ENCODE peak calls at places on chromosomes 4 and X, in ten cellular contexts. Z is tibial artery, J is foreskin fibroblast, S is progenitor cell of endocrine pancreas, K is nephron progenitor cell, G is dorsolateral prefrontal cortex, X is vagina, R is MCF 10A, A is fibroblast of lung, E is stomach. C is an unnamed sample.

GRCh38 chr4:173332963-173333657 is 1.0 kb downstream of the HMGB2 start:
- DNase-seq in Z (no peak), J (no peak), S (no peak), K (no peak), G (no peak), X (no peak), R (peak; percentile 49), A (no peak), E (no peak), C (no peak)

GRCh38 chr4:183130328-183131155 is 31.5 kb downstream of the WWC2 start:
- DNase-seq in Z (no peak), J (no peak), S (no peak), K (no peak), G (no peak), X (no peak), R (peak; percentile 87), A (no peak), E (peak; percentile 61), C (no peak)

GRCh38 chrX:17597836-17598434 is 139.4 kb upstream of the SCML1 start:
- DNase-seq in Z (peak; percentile 83), J (no peak), S (no peak), K (no peak), G (peak; percentile 39), X (no peak), R (peak; percentile 78), A (peak; percentile 77), E (peak; percentile 86), C (no peak)

GRCh38 chrX:78331708-78332107 is 4.3 kb upstream of the CYSLTR1 start:
- DNase-seq in Z (no peak), J (no peak), S (no peak), K (no peak), G (no peak), X (no peak), R (no peak), A (no peak), E (no peak), C (no peak)

GRCh38 chrX:123084797-123085196 is 99.3 kb upstream of the GRIA3 start:
- DNase-seq in Z (no peak), J (peak; percentile 64), S (no peak), K (no peak), G (no peak), X (no peak), R (peak; percentile 75), A (no peak), E (no peak), C (no peak)

GRCh38 chr4:186823989-186824388 is 100.3 kb upstream of the FAT1 start:
- DNase-seq in Z (no peak), J (no peak), S (no peak), K (no peak), G (no peak), X (no peak), R (no peak), A (peak; percentile 77), E (no peak), C (no peak)

GRCh38 chr4:184358521-184359232 is 115.7 kb downstream of the IRF2 start:
- DNase-seq in Z (no peak), J (no peak), S (no peak), K (no peak), G (no peak), X (no peak), R (no peak), A (no peak), E (no peak), C (no peak)

GRCh38 chr4:145546556-145546955 is 64.9 kb downstream of the SMAD1 start:
- DNase-seq in Z (no peak), J (no peak), S (no peak), K (no peak), G (no peak), X (no peak), R (peak; percentile 41), A (no peak), E (no peak), C (no peak)

GRCh38 chr4:89708903-89709361 is 128.0 kb downstream of the SNCA start:
- DNase-seq in Z (no peak), J (peak; percentile 23), S (no peak), K (no peak), G (no peak), X (no peak), R (no peak), A (peak; percentile 42), E (no peak), C (no peak)

GRCh38 chr4:39637572-39638357 is 900 bp downstream of the SMIM14 start:
- DNase-seq in Z (peak; percentile 55), J (peak; percentile 70), S (peak; percentile 17), K (peak; percentile 63), G (peak; percentile 64), X (no peak), R (peak; percentile 71), A (peak; percentile 62), E (peak; percentile 66), C (no peak)

GRCh38 chr4:57378766-57379165 is 268.6 kb upstream of the IGFBP7 start:
- DNase-seq in Z (no peak), J (no peak), S (no peak), K (no peak), G (no peak), X (no peak), R (peak; percentile 41), A (no peak), E (no peak), C (no peak)

GRCh38 chr4:130056286-130056685 is 960.3 kb downstream of the C4orf33 start:
- DNase-seq in Z (no peak), J (no peak), S (no peak), K (no peak), G (no peak), X (no peak), R (no peak), A (no peak), E (no peak), C (no peak)

GRCh38 chr4:73776363-73776762 is 36.0 kb downstream of the CXCL8 start:
- DNase-seq in Z (peak; percentile 42), J (peak; percentile 78), S (no peak), K (no peak), G (no peak), X (no peak), R (peak; percentile 96), A (peak; percentile 94), E (peak; percentile 44), C (no peak)

GRCh38 chrX:140034916-140035315 is 69.6 kb upstream of the CXorf66 start:
- DNase-seq in Z (no peak), J (no peak), S (no peak), K (no peak), G (no peak), X (no peak), R (peak; percentile 33), A (no peak), E (no peak), C (no peak)
- TF ChIP-seq CTCF in Z (no peak), J (no peak), S (peak; percentile 68), K (peak; percentile 38), G (no peak), X (no peak), R (peak; percentile 37), A (no peak), E (no peak), C (peak; percentile 74)

GRCh38 chrX:82648062-82648461 is 860.0 kb upstream of the POU3F4 start:
- DNase-seq in Z (no peak), J (no peak), S (no peak), K (no peak), G (no peak), X (no peak), R (peak; percentile 27), A (peak; percentile 46), E (no peak), C (no peak)
- TF ChIP-seq CTCF in Z (peak; percentile 41), J (no peak), S (no peak), K (no peak), G (no peak), X (no peak), R (no peak), A (peak; percentile 31), E (no peak), C (no peak)

GRCh38 chrX:136163694-136164093 is 16.4 kb downstream of the FHL1 start:
- DNase-seq in Z (no peak), J (no peak), S (no peak), K (no peak), G (no peak), X (no peak), R (no peak), A (no peak), E (no peak), C (no peak)

GRCh38 chrX:136170109-136170800 is 22.9 kb downstream of the FHL1 start:
- DNase-seq in Z (no peak), J (peak; percentile 41), S (no peak), K (no peak), G (no peak), X (no peak), R (no peak), A (peak; percentile 61), E (no peak), C (no peak)

GRCh38 chrX:136168929-136169735 is 21.8 kb downstream of the FHL1 start:
- DNase-seq in Z (peak; percentile 63), J (peak; percentile 86), S (no peak), K (peak; percentile 41), G (no peak), X (no peak), R (peak; percentile 56), A (peak; percentile 97), E (no peak), C (no peak)

GRCh38 chrX:136162827-136163427 is 15.6 kb downstream of the FHL1 start:
- DNase-seq in Z (no peak), J (peak; percentile 39), S (no peak), K (peak; percentile 37), G (no peak), X (no peak), R (peak; percentile 70), A (peak; percentile 59), E (peak; percentile 50), C (no peak)

DNA sequence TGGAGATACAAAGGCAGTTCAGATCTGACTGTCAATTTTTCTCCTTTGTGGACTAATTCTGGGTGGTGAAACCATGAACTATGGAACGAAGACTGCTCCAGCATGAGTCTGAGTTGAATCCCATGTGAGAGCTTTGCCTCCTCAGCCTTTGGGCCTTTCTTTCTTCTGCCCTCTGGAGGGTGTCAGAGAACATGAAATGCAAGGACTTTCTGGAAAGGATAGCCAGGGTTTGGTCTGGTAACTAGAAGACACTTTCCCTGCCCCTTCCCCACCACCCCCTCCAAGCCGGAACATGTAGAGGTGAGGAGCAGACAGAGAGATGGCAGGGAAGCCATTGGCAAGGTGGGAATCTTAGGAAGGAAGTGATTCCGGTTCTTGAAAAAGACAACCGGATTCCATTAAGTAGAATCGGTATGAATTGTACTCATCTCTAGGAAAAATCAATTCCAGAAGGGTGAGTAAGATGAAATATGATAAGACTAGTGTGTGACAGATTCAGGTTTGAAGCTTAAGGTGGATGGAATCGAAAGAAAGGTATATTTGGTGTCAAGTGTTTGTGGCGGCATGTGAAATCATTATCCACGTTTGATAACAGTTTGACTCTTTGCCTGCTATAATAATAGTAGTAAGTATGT is 19.0 kb downstream of the FHL1 start:
- DNase-seq in Z (no peak), J (peak; percentile 43), S (no peak), K (no peak), G (no peak), X (no peak), R (peak; percentile 43), A (peak; percentile 70), E (no peak), C (no peak)
- TF ChIP-seq CTCF in Z (peak; percentile 23), J (peak; percentile 34), S (no peak), K (no peak), G (peak; percentile 26), X (no peak), R (peak; percentile 40), A (peak; percentile 58), E (no peak), C (no peak)

DNA sequence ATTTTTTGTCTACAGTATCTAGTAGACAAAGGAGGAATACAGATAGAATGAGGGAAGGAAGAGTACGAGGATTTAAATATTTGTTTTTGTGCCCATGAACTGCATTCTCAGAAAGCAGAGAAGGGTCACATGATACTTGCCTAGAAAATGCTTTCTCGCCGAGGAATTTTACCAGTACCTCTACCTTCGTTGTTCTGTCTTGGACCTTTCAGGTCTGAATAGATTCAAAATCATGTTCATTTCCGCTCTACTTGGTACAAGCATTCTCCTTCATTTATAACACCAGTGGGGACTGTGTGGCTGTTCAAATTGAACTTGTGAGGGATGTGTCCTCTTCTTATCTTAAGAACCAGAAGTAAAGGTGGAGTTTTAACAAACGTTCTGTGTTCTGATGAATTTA is 1.9 kb downstream of the USP38 start:
- DNase-seq in Z (no peak), J (no peak), S (no peak), K (no peak), G (no peak), X (no peak), R (peak; percentile 9), A (peak; percentile 23), E (no peak), C (no peak)
- TF ChIP-seq CTCF in Z (no peak), J (no peak), S (no peak), K (no peak), G (no peak), X (no peak), R (no peak), A (no peak), E (no peak), C (no peak)